ENCODE peak calls at places on chromosomes 5 and 9, in seven cellular contexts. One of them, this sample, is unnamed.
A peak's percentile ranks its signal among the peaks of the same experiment; 100 is the strongest.

GRCh38 chr5:62138607-62139006 is 167.4 kb upstream of the KIF2A start:
- DNase-seq in left lung: no peak
- DNase-seq in islet precursor cell: no peak
- DNase-seq in stimulated activated CD8-positive, alpha-beta memory T cell treated with anti-CD3 and anti-CD28 coated beads, Interleukin-15, amount 100 ng/mL, for 48 hours: no peak
- DNase-seq in T-helper 17 cell: no peak
- DNase-seq in CD8-positive, alpha-beta memory T cell: no peak
- DNase-seq in NCI-H748 treated with DMSO at 0.1 percent for 48 hours: no peak
- DNase-seq in this sample: no peak

GRCh38 chr9:133575673-133576590 is 33.3 kb downstream of the FAM163B start:
- DNase-seq in left lung: peak; percentile 65
- DNase-seq in islet precursor cell: no peak
- DNase-seq in stimulated activated CD8-positive, alpha-beta memory T cell treated with anti-CD3 and anti-CD28 coated beads, Interleukin-15, amount 100 ng/mL, for 48 hours: no peak
- DNase-seq in T-helper 17 cell: no peak
- DNase-seq in CD8-positive, alpha-beta memory T cell: no peak
- DNase-seq in NCI-H748 treated with DMSO at 0.1 percent for 48 hours: no peak
- DNase-seq in this sample: no peak

GRCh38 chr5:69217154-69217731 is 17.4 kb upstream of the CDK7 start:
- DNase-seq in left lung: no peak
- DNase-seq in islet precursor cell: no peak
- DNase-seq in stimulated activated CD8-positive, alpha-beta memory T cell treated with anti-CD3 and anti-CD28 coated beads, Interleukin-15, amount 100 ng/mL, for 48 hours: peak; percentile 94
- DNase-seq in T-helper 17 cell: no peak
- DNase-seq in CD8-positive, alpha-beta memory T cell: no peak
- DNase-seq in NCI-H748 treated with DMSO at 0.1 percent for 48 hours: no peak
- DNase-seq in this sample: no peak

GRCh38 chr9:106557996-106558667 is 304.8 kb upstream of the ZNF462 start:
- DNase-seq in left lung: no peak
- DNase-seq in islet precursor cell: peak; percentile 71
- DNase-seq in stimulated activated CD8-positive, alpha-beta memory T cell treated with anti-CD3 and anti-CD28 coated beads, Interleukin-15, amount 100 ng/mL, for 48 hours: no peak
- DNase-seq in T-helper 17 cell: no peak
- DNase-seq in CD8-positive, alpha-beta memory T cell: no peak
- DNase-seq in NCI-H748 treated with DMSO at 0.1 percent for 48 hours: no peak
- DNase-seq in this sample: no peak

GRCh38 chr5:66596791-66597757 is 881 bp downstream of the MAST4 start:
- DNase-seq in left lung: peak; percentile 86
- DNase-seq in islet precursor cell: peak; percentile 80
- DNase-seq in stimulated activated CD8-positive, alpha-beta memory T cell treated with anti-CD3 and anti-CD28 coated beads, Interleukin-15, amount 100 ng/mL, for 48 hours: no peak
- DNase-seq in T-helper 17 cell: no peak
- DNase-seq in CD8-positive, alpha-beta memory T cell: no peak
- DNase-seq in NCI-H748 treated with DMSO at 0.1 percent for 48 hours: peak; percentile 77
- DNase-seq in this sample: peak; percentile 15

GRCh38 chr9:124332321-124332720 is 74.6 kb downstream of the NEK6 start:
- DNase-seq in left lung: no peak
- DNase-seq in islet precursor cell: no peak
- DNase-seq in stimulated activated CD8-positive, alpha-beta memory T cell treated with anti-CD3 and anti-CD28 coated beads, Interleukin-15, amount 100 ng/mL, for 48 hours: no peak
- DNase-seq in T-helper 17 cell: no peak
- DNase-seq in CD8-positive, alpha-beta memory T cell: no peak
- DNase-seq in NCI-H748 treated with DMSO at 0.1 percent for 48 hours: no peak
- DNase-seq in this sample: no peak

GRCh38 chr9:19748278-19749126 is 40.3 kb downstream of the SLC24A2 start:
- DNase-seq in left lung: no peak
- DNase-seq in islet precursor cell: no peak
- DNase-seq in stimulated activated CD8-positive, alpha-beta memory T cell treated with anti-CD3 and anti-CD28 coated beads, Interleukin-15, amount 100 ng/mL, for 48 hours: no peak
- DNase-seq in T-helper 17 cell: no peak
- DNase-seq in CD8-positive, alpha-beta memory T cell: no peak
- DNase-seq in NCI-H748 treated with DMSO at 0.1 percent for 48 hours: no peak
- DNase-seq in this sample: no peak

GRCh38 chr9:69931340-69931739 is 110.7 kb downstream of the CFAP95 start:
- DNase-seq in left lung: no peak
- DNase-seq in islet precursor cell: no peak
- DNase-seq in stimulated activated CD8-positive, alpha-beta memory T cell treated with anti-CD3 and anti-CD28 coated beads, Interleukin-15, amount 100 ng/mL, for 48 hours: no peak
- DNase-seq in T-helper 17 cell: no peak
- DNase-seq in CD8-positive, alpha-beta memory T cell: no peak
- DNase-seq in NCI-H748 treated with DMSO at 0.1 percent for 48 hours: no peak
- DNase-seq in this sample: no peak

GRCh38 chr5:1175801-1176472 is 25.5 kb upstream of the SLC6A19 start:
- DNase-seq in left lung: peak; percentile 60
- DNase-seq in islet precursor cell: no peak
- DNase-seq in stimulated activated CD8-positive, alpha-beta memory T cell treated with anti-CD3 and anti-CD28 coated beads, Interleukin-15, amount 100 ng/mL, for 48 hours: no peak
- DNase-seq in T-helper 17 cell: no peak
- DNase-seq in CD8-positive, alpha-beta memory T cell: no peak
- DNase-seq in NCI-H748 treated with DMSO at 0.1 percent for 48 hours: no peak
- DNase-seq in this sample: no peak

GRCh38 chr5:89105171-89105695 is 222.2 kb upstream of the MEF2C start:
- DNase-seq in left lung: no peak
- DNase-seq in islet precursor cell: no peak
- DNase-seq in stimulated activated CD8-positive, alpha-beta memory T cell treated with anti-CD3 and anti-CD28 coated beads, Interleukin-15, amount 100 ng/mL, for 48 hours: no peak
- DNase-seq in T-helper 17 cell: no peak
- DNase-seq in CD8-positive, alpha-beta memory T cell: no peak
- DNase-seq in NCI-H748 treated with DMSO at 0.1 percent for 48 hours: no peak
- DNase-seq in this sample: no peak

GRCh38 chr5:158175664-158176507 is 316.9 kb upstream of the CLINT1 start:
- DNase-seq in left lung: no peak
- DNase-seq in islet precursor cell: peak; percentile 69
- DNase-seq in stimulated activated CD8-positive, alpha-beta memory T cell treated with anti-CD3 and anti-CD28 coated beads, Interleukin-15, amount 100 ng/mL, for 48 hours: no peak
- DNase-seq in T-helper 17 cell: no peak
- DNase-seq in CD8-positive, alpha-beta memory T cell: no peak
- DNase-seq in NCI-H748 treated with DMSO at 0.1 percent for 48 hours: no peak
- DNase-seq in this sample: no peak

GRCh38 chr9:21028476-21028875 is 3.0 kb downstream of the HACD4 start:
- DNase-seq in left lung: no peak
- DNase-seq in islet precursor cell: no peak
- DNase-seq in stimulated activated CD8-positive, alpha-beta memory T cell treated with anti-CD3 and anti-CD28 coated beads, Interleukin-15, amount 100 ng/mL, for 48 hours: no peak
- DNase-seq in T-helper 17 cell: no peak
- DNase-seq in CD8-positive, alpha-beta memory T cell: no peak
- DNase-seq in NCI-H748 treated with DMSO at 0.1 percent for 48 hours: no peak
- DNase-seq in this sample: no peak

GRCh38 chr9:131776473-131776872 is 36.6 kb upstream of the RAPGEF1 start:
- DNase-seq in left lung: no peak
- DNase-seq in islet precursor cell: peak; percentile 88
- DNase-seq in stimulated activated CD8-positive, alpha-beta memory T cell treated with anti-CD3 and anti-CD28 coated beads, Interleukin-15, amount 100 ng/mL, for 48 hours: no peak
- DNase-seq in T-helper 17 cell: no peak
- DNase-seq in CD8-positive, alpha-beta memory T cell: no peak
- DNase-seq in NCI-H748 treated with DMSO at 0.1 percent for 48 hours: no peak
- DNase-seq in this sample: no peak

GRCh38 chr5:127077346-127077745 is 4.0 kb upstream of the C5orf63 start:
- DNase-seq in left lung: no peak
- DNase-seq in islet precursor cell: no peak
- DNase-seq in stimulated activated CD8-positive, alpha-beta memory T cell treated with anti-CD3 and anti-CD28 coated beads, Interleukin-15, amount 100 ng/mL, for 48 hours: no peak
- DNase-seq in T-helper 17 cell: no peak
- DNase-seq in CD8-positive, alpha-beta memory T cell: no peak
- DNase-seq in NCI-H748 treated with DMSO at 0.1 percent for 48 hours: no peak
- DNase-seq in this sample: no peak

GRCh38 chr5:166342330-166342891 is 1949.0 kb upstream of the WWC1 start:
- DNase-seq in left lung: no peak
- DNase-seq in islet precursor cell: no peak
- DNase-seq in stimulated activated CD8-positive, alpha-beta memory T cell treated with anti-CD3 and anti-CD28 coated beads, Interleukin-15, amount 100 ng/mL, for 48 hours: no peak
- DNase-seq in T-helper 17 cell: no peak
- DNase-seq in CD8-positive, alpha-beta memory T cell: no peak
- DNase-seq in NCI-H748 treated with DMSO at 0.1 percent for 48 hours: no peak
- DNase-seq in this sample: no peak

GRCh38 chr5:33148076-33148501 is 292.7 kb upstream of the TARS1 start:
- DNase-seq in left lung: no peak
- DNase-seq in islet precursor cell: peak; percentile 59
- DNase-seq in stimulated activated CD8-positive, alpha-beta memory T cell treated with anti-CD3 and anti-CD28 coated beads, Interleukin-15, amount 100 ng/mL, for 48 hours: no peak
- DNase-seq in T-helper 17 cell: no peak
- DNase-seq in CD8-positive, alpha-beta memory T cell: no peak
- DNase-seq in NCI-H748 treated with DMSO at 0.1 percent for 48 hours: no peak
- DNase-seq in this sample: no peak

GRCh38 chr5:162939962-162940361 is 497.4 kb upstream of the CCNG1 start:
- DNase-seq in left lung: no peak
- DNase-seq in islet precursor cell: peak; percentile 56
- DNase-seq in stimulated activated CD8-positive, alpha-beta memory T cell treated with anti-CD3 and anti-CD28 coated beads, Interleukin-15, amount 100 ng/mL, for 48 hours: no peak
- DNase-seq in T-helper 17 cell: no peak
- DNase-seq in CD8-positive, alpha-beta memory T cell: no peak
- DNase-seq in NCI-H748 treated with DMSO at 0.1 percent for 48 hours: no peak
- DNase-seq in this sample: no peak

GRCh38 chr5:105640328-105640727 is 2030.4 kb downstream of the EFNA5 start:
- DNase-seq in left lung: peak; percentile 49
- DNase-seq in islet precursor cell: no peak
- DNase-seq in stimulated activated CD8-positive, alpha-beta memory T cell treated with anti-CD3 and anti-CD28 coated beads, Interleukin-15, amount 100 ng/mL, for 48 hours: no peak
- DNase-seq in T-helper 17 cell: no peak
- DNase-seq in CD8-positive, alpha-beta memory T cell: no peak
- DNase-seq in NCI-H748 treated with DMSO at 0.1 percent for 48 hours: no peak
- DNase-seq in this sample: no peak

GRCh38 chr5:179342577-179342976 is 2.7 kb downstream of the ADAMTS2 start:
- DNase-seq in left lung: peak; percentile 60
- DNase-seq in islet precursor cell: peak; percentile 65
- DNase-seq in stimulated activated CD8-positive, alpha-beta memory T cell treated with anti-CD3 and anti-CD28 coated beads, Interleukin-15, amount 100 ng/mL, for 48 hours: no peak
- DNase-seq in T-helper 17 cell: no peak
- DNase-seq in CD8-positive, alpha-beta memory T cell: no peak
- DNase-seq in NCI-H748 treated with DMSO at 0.1 percent for 48 hours: no peak
- DNase-seq in this sample: no peak

GRCh38 chr5:6377582-6378127 is 692 bp downstream of the MED10 start:
- DNase-seq in left lung: no peak
- DNase-seq in islet precursor cell: no peak
- DNase-seq in stimulated activated CD8-positive, alpha-beta memory T cell treated with anti-CD3 and anti-CD28 coated beads, Interleukin-15, amount 100 ng/mL, for 48 hours: no peak
- DNase-seq in T-helper 17 cell: no peak
- DNase-seq in CD8-positive, alpha-beta memory T cell: peak; percentile 7
- DNase-seq in NCI-H748 treated with DMSO at 0.1 percent for 48 hours: no peak
- DNase-seq in this sample: no peak

GRCh38 chr5:122584411-122585110 is 190.3 kb upstream of the SNX2 start:
- DNase-seq in left lung: no peak
- DNase-seq in islet precursor cell: no peak
- DNase-seq in stimulated activated CD8-positive, alpha-beta memory T cell treated with anti-CD3 and anti-CD28 coated beads, Interleukin-15, amount 100 ng/mL, for 48 hours: no peak
- DNase-seq in T-helper 17 cell: no peak
- DNase-seq in CD8-positive, alpha-beta memory T cell: no peak
- DNase-seq in NCI-H748 treated with DMSO at 0.1 percent for 48 hours: no peak
- DNase-seq in this sample: no peak

GRCh38 chr9:2493106-2493505 is 128.5 kb upstream of the VLDLR start:
- DNase-seq in left lung: no peak
- DNase-seq in islet precursor cell: no peak
- DNase-seq in stimulated activated CD8-positive, alpha-beta memory T cell treated with anti-CD3 and anti-CD28 coated beads, Interleukin-15, amount 100 ng/mL, for 48 hours: no peak
- DNase-seq in T-helper 17 cell: no peak
- DNase-seq in CD8-positive, alpha-beta memory T cell: no peak
- DNase-seq in NCI-H748 treated with DMSO at 0.1 percent for 48 hours: no peak
- DNase-seq in this sample: no peak

GRCh38 chr9:136568288-136569081 is 22.6 kb upstream of the NOTCH1 start:
- DNase-seq in left lung: peak; percentile 76
- DNase-seq in islet precursor cell: no peak
- DNase-seq in stimulated activated CD8-positive, alpha-beta memory T cell treated with anti-CD3 and anti-CD28 coated beads, Interleukin-15, amount 100 ng/mL, for 48 hours: no peak
- DNase-seq in T-helper 17 cell: no peak
- DNase-seq in CD8-positive, alpha-beta memory T cell: no peak
- DNase-seq in NCI-H748 treated with DMSO at 0.1 percent for 48 hours: no peak
- DNase-seq in this sample: no peak

GRCh38 chr9:69657269-69657668 is 14.9 kb downstream of the APBA1 start:
- DNase-seq in left lung: no peak
- DNase-seq in islet precursor cell: no peak
- DNase-seq in stimulated activated CD8-positive, alpha-beta memory T cell treated with anti-CD3 and anti-CD28 coated beads, Interleukin-15, amount 100 ng/mL, for 48 hours: no peak
- DNase-seq in T-helper 17 cell: no peak
- DNase-seq in CD8-positive, alpha-beta memory T cell: no peak
- DNase-seq in NCI-H748 treated with DMSO at 0.1 percent for 48 hours: no peak
- DNase-seq in this sample: no peak

GRCh38 chr5:79831910-79832309 is 142.3 kb downstream of the CMYA5 start:
- DNase-seq in left lung: no peak
- DNase-seq in islet precursor cell: peak; percentile 6
- DNase-seq in stimulated activated CD8-positive, alpha-beta memory T cell treated with anti-CD3 and anti-CD28 coated beads, Interleukin-15, amount 100 ng/mL, for 48 hours: no peak
- DNase-seq in T-helper 17 cell: no peak
- DNase-seq in CD8-positive, alpha-beta memory T cell: no peak
- DNase-seq in NCI-H748 treated with DMSO at 0.1 percent for 48 hours: no peak
- DNase-seq in this sample: no peak

GRCh38 chr9:37105169-37105750 is 15.1 kb upstream of the ZCCHC7 start:
- DNase-seq in left lung: no peak
- DNase-seq in islet precursor cell: no peak
- DNase-seq in stimulated activated CD8-positive, alpha-beta memory T cell treated with anti-CD3 and anti-CD28 coated beads, Interleukin-15, amount 100 ng/mL, for 48 hours: no peak
- DNase-seq in T-helper 17 cell: no peak
- DNase-seq in CD8-positive, alpha-beta memory T cell: no peak
- DNase-seq in NCI-H748 treated with DMSO at 0.1 percent for 48 hours: no peak
- DNase-seq in this sample: no peak

GRCh38 chr5:72940082-72940481 is 15.8 kb upstream of the FCHO2 start:
- DNase-seq in left lung: no peak
- DNase-seq in islet precursor cell: no peak
- DNase-seq in stimulated activated CD8-positive, alpha-beta memory T cell treated with anti-CD3 and anti-CD28 coated beads, Interleukin-15, amount 100 ng/mL, for 48 hours: no peak
- DNase-seq in T-helper 17 cell: no peak
- DNase-seq in CD8-positive, alpha-beta memory T cell: no peak
- DNase-seq in NCI-H748 treated with DMSO at 0.1 percent for 48 hours: no peak
- DNase-seq in this sample: no peak

GRCh38 chr9:75624984-75625383 is 265.5 kb upstream of the PCSK5 start:
- DNase-seq in left lung: no peak
- DNase-seq in islet precursor cell: no peak
- DNase-seq in stimulated activated CD8-positive, alpha-beta memory T cell treated with anti-CD3 and anti-CD28 coated beads, Interleukin-15, amount 100 ng/mL, for 48 hours: no peak
- DNase-seq in T-helper 17 cell: no peak
- DNase-seq in CD8-positive, alpha-beta memory T cell: no peak
- DNase-seq in NCI-H748 treated with DMSO at 0.1 percent for 48 hours: no peak
- DNase-seq in this sample: no peak

GRCh38 chr5:88680253-88681132 is 202.5 kb downstream of the MEF2C start:
- DNase-seq in left lung: peak; percentile 94
- DNase-seq in islet precursor cell: peak; percentile 87
- DNase-seq in stimulated activated CD8-positive, alpha-beta memory T cell treated with anti-CD3 and anti-CD28 coated beads, Interleukin-15, amount 100 ng/mL, for 48 hours: peak; percentile 54
- DNase-seq in T-helper 17 cell: peak; percentile 81
- DNase-seq in CD8-positive, alpha-beta memory T cell: peak; percentile 70
- DNase-seq in NCI-H748 treated with DMSO at 0.1 percent for 48 hours: peak; percentile 33
- DNase-seq in this sample: peak; percentile 85

GRCh38 chr9:91012933-91013841 is 211.6 kb downstream of the SYK start:
- DNase-seq in left lung: no peak
- DNase-seq in islet precursor cell: no peak
- DNase-seq in stimulated activated CD8-positive, alpha-beta memory T cell treated with anti-CD3 and anti-CD28 coated beads, Interleukin-15, amount 100 ng/mL, for 48 hours: no peak
- DNase-seq in T-helper 17 cell: no peak
- DNase-seq in CD8-positive, alpha-beta memory T cell: no peak
- DNase-seq in NCI-H748 treated with DMSO at 0.1 percent for 48 hours: no peak
- DNase-seq in this sample: no peak

GRCh38 chr9:110555971-110556370 is 23.6 kb downstream of the SVEP1 start:
- DNase-seq in left lung: no peak
- DNase-seq in islet precursor cell: no peak
- DNase-seq in stimulated activated CD8-positive, alpha-beta memory T cell treated with anti-CD3 and anti-CD28 coated beads, Interleukin-15, amount 100 ng/mL, for 48 hours: no peak
- DNase-seq in T-helper 17 cell: no peak
- DNase-seq in CD8-positive, alpha-beta memory T cell: no peak
- DNase-seq in NCI-H748 treated with DMSO at 0.1 percent for 48 hours: no peak
- DNase-seq in this sample: no peak

GRCh38 chr9:130323051-130323757 is 57.6 kb downstream of the HMCN2 start:
- DNase-seq in left lung: no peak
- DNase-seq in islet precursor cell: no peak
- DNase-seq in stimulated activated CD8-positive, alpha-beta memory T cell treated with anti-CD3 and anti-CD28 coated beads, Interleukin-15, amount 100 ng/mL, for 48 hours: no peak
- DNase-seq in T-helper 17 cell: no peak
- DNase-seq in CD8-positive, alpha-beta memory T cell: no peak
- DNase-seq in NCI-H748 treated with DMSO at 0.1 percent for 48 hours: no peak
- DNase-seq in this sample: no peak

GRCh38 chr5:124240732-124241131 is 505.7 kb downstream of the ZNF608 start:
- DNase-seq in left lung: no peak
- DNase-seq in islet precursor cell: no peak
- DNase-seq in stimulated activated CD8-positive, alpha-beta memory T cell treated with anti-CD3 and anti-CD28 coated beads, Interleukin-15, amount 100 ng/mL, for 48 hours: no peak
- DNase-seq in T-helper 17 cell: no peak
- DNase-seq in CD8-positive, alpha-beta memory T cell: no peak
- DNase-seq in NCI-H748 treated with DMSO at 0.1 percent for 48 hours: no peak
- DNase-seq in this sample: no peak